ENCODE peak calls at places on chromosomes 1 and 21, in five cellular contexts. J, V, Z, M and N are unnamed samples. For H3K4me1, the result is how much of the 10 kb centered on the place peaks cover.

GRCh38 chr1:12314328-12314903 is 84.6 kb downstream of the VPS13D start:
- DNase-seq in Z (peak), J (no peak), V (no peak), M (peak), N (no peak)

GRCh38 chr1:239914827-239915231 is 176.9 kb upstream of the FMN2 start:
- DNase-seq in V (no peak), Z (peak), J (no peak), M (peak), N (no peak)

GRCh38 chr1:236020359-236021000 is 44.4 kb downstream of the NID1 start:
- DNase-seq in V (peak), M (peak), Z (no peak), J (no peak), N (peak)

GRCh38 chr1:112064344-112064743 is 74.9 kb upstream of the KCND3 start:
- DNase-seq in Z (no peak), V (no peak), J (no peak), M (no peak), N (no peak)

GRCh38 chr1:16078925-16079656 is 5.6 kb upstream of the FAM131C start:
- DNase-seq in Z (peak), V (peak), J (peak), M (peak), N (no peak)

GRCh38 chr21:45986316-45987051 is 4.9 kb downstream of the COL6A1 start:
- DNase-seq in Z (no peak), J (peak), V (peak), M (no peak), N (no peak)

GRCh38 chr1:72009170-72009569 is 273.2 kb downstream of the NEGR1 start:
- DNase-seq in Z (no peak), J (no peak), M (no peak), V (no peak), N (no peak)

GRCh38 chr21:33789697-33790096 is 125.9 kb downstream of the ATP5PO start:
- DNase-seq in Z (no peak), M (no peak), J (no peak), V (no peak), N (no peak)

GRCh38 chr1:180898441-180899219 is 14.1 kb upstream of the KIAA1614 start:
- DNase-seq in Z (peak), M (peak), V (no peak), J (no peak), N (no peak)

GRCh38 chr1:43614211-43614610 is 35.7 kb upstream of the KDM4A start:
- DNase-seq in V (no peak), Z (no peak), J (peak), M (no peak), N (no peak)

GRCh38 chr1:225447001-225447615 is 19.3 kb upstream of the LBR start:
- DNase-seq in V (no peak), J (no peak), Z (no peak), M (no peak), N (no peak)
- H3K4me1 ChIP-seq in V (under half), J (half or more), Z (under half), M (under half), N (under half)

GRCh38 chr1:200041337-200042118 is 14.0 kb downstream of the NR5A2 start:
- DNase-seq in V (no peak), M (no peak), Z (no peak), J (no peak), N (no peak)

GRCh38 chr1:200040516-200041138 is 13.1 kb downstream of the NR5A2 start:
- DNase-seq in J (no peak), M (no peak), V (no peak), Z (no peak), N (no peak)

GRCh38 chr1:200043330-200043668 is 15.8 kb downstream of the NR5A2 start:
- DNase-seq in J (no peak), M (no peak), Z (no peak), V (no peak), N (no peak)

GRCh38 chr1:200042437-200043329 is 15.2 kb downstream of the NR5A2 start:
- DNase-seq in Z (no peak), V (no peak), J (no peak), M (peak), N (no peak)

DNA sequence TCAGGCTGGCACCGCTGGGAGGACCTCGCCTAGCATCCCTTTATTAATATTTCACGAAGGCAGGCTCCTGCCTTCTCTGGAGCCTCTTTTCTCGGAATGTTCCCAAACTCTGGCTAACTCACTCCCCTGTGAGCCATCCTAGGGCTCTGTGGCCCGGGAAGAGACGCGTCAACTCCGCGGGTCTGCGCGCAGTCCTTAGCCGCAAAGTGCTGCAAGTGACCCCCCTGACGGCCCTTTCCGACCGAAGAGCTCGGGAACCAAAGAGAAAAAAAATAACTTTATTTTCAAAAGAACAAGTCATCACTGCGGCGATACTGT is 14.6 kb downstream of the NR5A2 start:
- DNase-seq in V (no peak), Z (no peak), J (no peak), M (peak), N (no peak)
- H3K4me3 ChIP-seq in V (peak), Z (peak), J (peak), M (peak), N (peak)

DNA sequence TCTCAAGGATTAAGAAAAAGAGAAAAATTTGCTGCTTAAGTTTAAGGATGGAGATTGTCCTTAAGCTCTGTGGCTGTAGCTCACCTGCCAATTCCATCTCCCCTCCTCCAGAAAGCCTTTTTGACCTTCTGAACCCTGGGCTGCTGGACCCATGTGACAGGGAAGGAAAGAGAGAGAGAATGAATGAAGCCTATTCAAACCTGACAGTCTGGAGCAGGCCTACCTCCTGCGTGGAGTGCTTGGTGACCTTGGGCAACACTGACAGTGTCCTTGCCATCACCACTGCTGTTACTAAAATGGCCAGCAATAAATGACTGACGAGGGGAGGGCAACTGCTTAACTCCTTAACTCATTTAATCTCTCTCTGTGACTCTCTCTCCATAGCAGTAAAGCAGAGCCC is 156.4 kb downstream of the TRABD2B start:
- DNase-seq in J (no peak), Z (no peak), M (no peak), V (no peak), N (no peak)
- H3K4me1 ChIP-seq in J (under half), Z (under half), M (under half), V (under half), N (under half)

DNA sequence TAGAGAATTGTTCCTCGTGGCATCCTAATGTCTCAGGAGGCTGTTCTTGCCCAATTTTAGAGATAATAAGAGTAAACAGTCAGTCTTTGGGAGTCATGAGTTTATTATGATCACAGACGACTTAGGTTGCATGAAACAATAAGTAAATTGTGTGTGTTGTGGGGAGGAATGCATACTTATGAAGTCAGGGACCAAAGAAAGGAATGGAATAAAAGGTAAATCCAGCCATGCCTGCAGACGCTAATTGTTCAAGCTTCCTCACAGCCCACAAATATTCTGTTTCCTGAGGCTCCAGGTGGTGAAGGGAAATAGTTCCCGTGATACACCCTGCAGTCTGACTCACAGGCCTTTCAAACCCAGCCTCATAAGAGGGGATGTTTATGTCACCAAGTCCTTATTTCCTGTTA is 919 bp downstream of the EPHX4 start:
- DNase-seq in V (no peak), Z (peak), J (no peak), M (peak), N (no peak)
- H3K4me3 ChIP-seq in V (no peak), Z (peak), J (peak), M (no peak), N (no peak)

GRCh38 chr1:200379940-200380588 is 29.8 kb downstream of the ZNF281 start:
- DNase-seq in Z (no peak), V (no peak), M (no peak), J (no peak), N (no peak)
- H3K4me1 ChIP-seq in Z (under half), V (under half), M (under half), J (under half), N (under half)

GRCh38 chr1:33372677-33373076 is 51.8 kb upstream of the A3GALT2 start:
- DNase-seq in Z (no peak), J (no peak), M (no peak), V (no peak), N (no peak)

GRCh38 chr1:33370286-33370685 is 49.4 kb upstream of the A3GALT2 start:
- DNase-seq in V (no peak), Z (peak), J (peak), M (peak), N (no peak)

GRCh38 chr1:33370827-33371226 is 49.9 kb upstream of the A3GALT2 start:
- DNase-seq in J (no peak), Z (no peak), M (no peak), V (no peak), N (no peak)

GRCh38 chr1:33372162-33372561 is 51.3 kb upstream of the A3GALT2 start:
- DNase-seq in V (no peak), Z (no peak), M (no peak), J (no peak), N (no peak)

GRCh38 chr1:33371334-33371733 is 50.4 kb upstream of the A3GALT2 start:
- DNase-seq in M (no peak), Z (no peak), V (no peak), J (no peak), N (no peak)
- H3K4me3 ChIP-seq in M (no peak), Z (no peak), V (no peak), J (no peak), N (no peak)

DNA sequence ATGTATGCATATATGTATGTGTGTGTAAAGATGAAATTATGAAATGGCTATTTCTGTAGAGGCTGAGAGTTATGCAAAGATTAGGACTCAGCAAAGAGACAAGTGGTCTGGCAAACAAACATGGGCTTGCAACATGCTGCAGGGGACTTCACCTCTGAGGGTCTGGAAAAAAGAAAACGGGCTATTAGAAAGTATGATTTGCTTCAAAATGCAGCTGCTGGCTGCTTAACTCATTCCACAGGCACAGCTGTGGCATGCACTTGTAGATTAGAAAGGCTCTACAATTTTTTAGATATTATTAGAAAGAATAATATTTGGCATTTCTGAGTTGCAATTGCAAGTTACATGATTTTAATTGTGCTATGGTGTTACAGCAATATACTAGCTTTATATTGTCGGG is 90.4 kb downstream of the ADAMTS1 start:
- DNase-seq in V (no peak), Z (no peak), J (no peak), M (no peak), N (no peak)
- H3K4me1 ChIP-seq in V (under half), Z (under half), J (under half), M (under half), N (under half)

GRCh38 chr1:187716160-187716559 is 887.4 kb downstream of the PLA2G4A start:
- DNase-seq in V (no peak), M (no peak), Z (no peak), J (no peak), N (no peak)
- H3K4me3 ChIP-seq in V (no peak), M (no peak), Z (no peak), J (no peak), N (no peak)